ENCODE peak calls at places on chromosomes 6 and 20, in four cellular contexts. One of them, this sample, is unnamed.

GRCh38 chr6:44462797-44463770 is 75.6 kb downstream of the CDC5L start:
- DNase-seq in MM.1S: no peak
- DNase-seq in T-helper 1 cell: no peak
- DNase-seq in CD4-positive, CD25-positive, alpha-beta regulatory T cell: no peak
- DNase-seq in this sample: no peak

GRCh38 chr20:49464556-49464955 is 17.9 kb downstream of the KCNB1 start:
- DNase-seq in MM.1S: no peak
- DNase-seq in T-helper 1 cell: no peak
- DNase-seq in CD4-positive, CD25-positive, alpha-beta regulatory T cell: no peak
- DNase-seq in this sample: no peak

GRCh38 chr20:60137657-60138245 is 179.5 kb downstream of the CDH26 start:
- DNase-seq in MM.1S: peak; percentile 83
- DNase-seq in T-helper 1 cell: no peak
- DNase-seq in CD4-positive, CD25-positive, alpha-beta regulatory T cell: no peak
- DNase-seq in this sample: peak; percentile 58

GRCh38 chr6:4157506-4157905 is 22.1 kb upstream of the ECI2 start:
- DNase-seq in MM.1S: no peak
- DNase-seq in T-helper 1 cell: no peak
- DNase-seq in CD4-positive, CD25-positive, alpha-beta regulatory T cell: no peak
- DNase-seq in this sample: no peak

GRCh38 chr20:62179162-62179504 is 3.7 kb upstream of the MTG2 start:
- DNase-seq in MM.1S: no peak
- DNase-seq in T-helper 1 cell: no peak
- DNase-seq in CD4-positive, CD25-positive, alpha-beta regulatory T cell: no peak
- DNase-seq in this sample: no peak

GRCh38 chr6:87341899-87342298 is 2.7 kb upstream of the C6orf163 start:
- DNase-seq in MM.1S: no peak
- DNase-seq in T-helper 1 cell: no peak
- DNase-seq in CD4-positive, CD25-positive, alpha-beta regulatory T cell: no peak
- DNase-seq in this sample: no peak

GRCh38 chr6:130574146-130574545 is 208.3 kb downstream of the TMEM200A start:
- DNase-seq in MM.1S: no peak
- DNase-seq in T-helper 1 cell: no peak
- DNase-seq in CD4-positive, CD25-positive, alpha-beta regulatory T cell: no peak
- DNase-seq in this sample: no peak

GRCh38 chr20:2475850-2476741 is 5.5 kb upstream of the SNRPB start:
- DNase-seq in MM.1S: no peak
- DNase-seq in T-helper 1 cell: no peak
- DNase-seq in CD4-positive, CD25-positive, alpha-beta regulatory T cell: no peak
- DNase-seq in this sample: no peak

GRCh38 chr20:17720755-17721154 is 21.0 kb downstream of the BANF2 start:
- DNase-seq in MM.1S: peak; percentile 87
- DNase-seq in T-helper 1 cell: no peak
- DNase-seq in CD4-positive, CD25-positive, alpha-beta regulatory T cell: no peak
- DNase-seq in this sample: no peak

GRCh38 chr20:25058797-25059486 is 1.0 kb upstream of the ACSS1 start:
- DNase-seq in MM.1S: no peak
- DNase-seq in T-helper 1 cell: no peak
- DNase-seq in CD4-positive, CD25-positive, alpha-beta regulatory T cell: no peak
- DNase-seq in this sample: no peak

GRCh38 chr20:32574296-32575226 is 10.6 kb downstream of the NOL4L start:
- DNase-seq in MM.1S: no peak
- DNase-seq in T-helper 1 cell: peak; percentile 15
- DNase-seq in CD4-positive, CD25-positive, alpha-beta regulatory T cell: no peak
- DNase-seq in this sample: peak; percentile 62

GRCh38 chr20:7790189-7790588 is 150.1 kb downstream of the HAO1 start:
- DNase-seq in MM.1S: no peak
- DNase-seq in T-helper 1 cell: no peak
- DNase-seq in CD4-positive, CD25-positive, alpha-beta regulatory T cell: no peak
- DNase-seq in this sample: no peak

GRCh38 chr6:6600865-6601264 is 12.3 kb downstream of the LY86 start:
- DNase-seq in MM.1S: no peak
- DNase-seq in T-helper 1 cell: no peak
- DNase-seq in CD4-positive, CD25-positive, alpha-beta regulatory T cell: no peak
- DNase-seq in this sample: no peak

GRCh38 chr6:15254074-15254975 is 8.5 kb downstream of the JARID2 start:
- DNase-seq in MM.1S: no peak
- DNase-seq in T-helper 1 cell: no peak
- DNase-seq in CD4-positive, CD25-positive, alpha-beta regulatory T cell: no peak
- DNase-seq in this sample: no peak

GRCh38 chr6:155297669-155298068 is 16.6 kb downstream of the TFB1M start:
- DNase-seq in MM.1S: no peak
- DNase-seq in T-helper 1 cell: no peak
- DNase-seq in CD4-positive, CD25-positive, alpha-beta regulatory T cell: no peak
- DNase-seq in this sample: no peak

GRCh38 chr20:64109831-64110391 is 2.5 kb upstream of the NPBWR2 start:
- DNase-seq in MM.1S: no peak
- DNase-seq in T-helper 1 cell: no peak
- DNase-seq in CD4-positive, CD25-positive, alpha-beta regulatory T cell: no peak
- DNase-seq in this sample: no peak

GRCh38 chr6:18746727-18747126 is 359.6 kb downstream of the RNF144B start:
- DNase-seq in MM.1S: no peak
- DNase-seq in T-helper 1 cell: no peak
- DNase-seq in CD4-positive, CD25-positive, alpha-beta regulatory T cell: no peak
- DNase-seq in this sample: no peak

GRCh38 chr6:50825375-50826036 is 6.8 kb downstream of the TFAP2B start:
- DNase-seq in MM.1S: no peak
- DNase-seq in T-helper 1 cell: no peak
- DNase-seq in CD4-positive, CD25-positive, alpha-beta regulatory T cell: no peak
- DNase-seq in this sample: no peak

GRCh38 chr6:55974688-55975087 is 99.3 kb upstream of the BMP5 start:
- DNase-seq in MM.1S: no peak
- DNase-seq in T-helper 1 cell: no peak
- DNase-seq in CD4-positive, CD25-positive, alpha-beta regulatory T cell: no peak
- DNase-seq in this sample: no peak

GRCh38 chr20:18057106-18057993 is at the start of gene OVOL2:
- DNase-seq in MM.1S: peak; percentile 48
- DNase-seq in T-helper 1 cell: no peak
- DNase-seq in CD4-positive, CD25-positive, alpha-beta regulatory T cell: no peak
- DNase-seq in this sample: peak; percentile 77